ENCODE peak calls at places on chromosomes 2 and 18, in four cellular contexts. T, B, X and N are unnamed samples. For H3K4me1, the result is how much of the 10 kb centered on the place peaks cover.

GRCh38 chr2:235613671-235614070 is 119.8 kb downstream of the AGAP1 start:
- DNase-seq in X (no peak), T (no peak), B (no peak), N (no peak)

GRCh38 chr2:152222975-152223638 is 47.5 kb upstream of the STAM2 start:
- DNase-seq in T (peak), B (no peak), X (peak), N (peak)

GRCh38 chr2:27891820-27892105 is 1.2 kb downstream of the BABAM2 start:
- DNase-seq in B (peak), T (no peak), X (no peak), N (no peak)

GRCh38 chr2:47594656-47595055 is 188.3 kb upstream of the MSH6 start:
- DNase-seq in X (no peak), T (no peak), B (no peak), N (no peak)

GRCh38 chr2:50398101-50398500 is 633.8 kb downstream of the NRXN1 start:
- DNase-seq in B (no peak), T (no peak), X (no peak), N (no peak)

GRCh38 chr2:158998486-158999248 is 30.2 kb downstream of the TANC1 start:
- DNase-seq in T (no peak), B (no peak), X (no peak), N (no peak)

GRCh38 chr2:45904267-45904921 is 252.9 kb downstream of the PRKCE start:
- DNase-seq in T (no peak), X (no peak), B (no peak), N (no peak)

GRCh38 chr18:79760881-79761280 is 36.9 kb upstream of the KCNG2 start:
- DNase-seq in X (no peak), B (no peak), T (no peak), N (no peak)

GRCh38 chr2:232688201-232688600 is 8.9 kb upstream of the GIGYF2 start:
- DNase-seq in X (no peak), B (no peak), T (peak), N (no peak)

GRCh38 chr18:71673498-71673897 is 870.6 kb downstream of the CBLN2 start:
- DNase-seq in T (no peak), X (no peak), B (no peak), N (no peak)

GRCh38 chr18:80009661-80010550 is 21.5 kb upstream of the TXNL4A start:
- DNase-seq in T (no peak), B (peak), X (peak), N (peak)

GRCh38 chr2:236691799-236692167 is 122.2 kb downstream of the ACKR3 start:
- DNase-seq in X (no peak), T (no peak), B (no peak), N (no peak)

GRCh38 chr2:89845532-89845931 is 1154.1 kb downstream of the RPIA start:
- DNase-seq in X (no peak), B (no peak), T (no peak), N (no peak)

GRCh38 chr2:231671617-231672350 is 36.5 kb upstream of the PTMA start:
- DNase-seq in B (no peak), T (no peak), X (peak), N (no peak)

GRCh38 chr2:23595601-23596251 is 210.7 kb downstream of the KLHL29 start:
- DNase-seq in T (no peak), X (peak), B (no peak), N (peak)

GRCh38 chr2:29477186-29477585 is 362.0 kb downstream of the CLIP4 start:
- DNase-seq in X (no peak), T (no peak), B (no peak), N (no peak)

GRCh38 chr2:99562516-99562915 is 72.7 kb upstream of the REV1 start:
- DNase-seq in T (no peak), X (no peak), B (no peak), N (no peak)

GRCh38 chr2:179837408-179837807 is 24.0 kb downstream of the ZNF385B start:
- DNase-seq in T (no peak), B (no peak), X (no peak), N (no peak)

GRCh38 chr2:219344756-219345458 is 12.4 kb upstream of the RESP18 start:
- DNase-seq in T (peak), X (peak), B (no peak), N (peak)

GRCh38 chr2:1482253-1482675 is 69.0 kb downstream of the TPO start:
- DNase-seq in T (no peak), X (no peak), B (no peak), N (no peak)

GRCh38 chr2:239249781-239250180 is 151.0 kb downstream of the HDAC4 start:
- DNase-seq in X (no peak), T (no peak), B (no peak), N (peak)

GRCh38 chr2:205461678-205462665 is 220.3 kb upstream of the NRP2 start:
- DNase-seq in T (no peak), B (no peak), X (no peak), N (no peak)

GRCh38 chr2:48998449-48998848 is 155.9 kb downstream of the FSHR start:
- DNase-seq in T (no peak), X (no peak), B (no peak), N (no peak)

DNA sequence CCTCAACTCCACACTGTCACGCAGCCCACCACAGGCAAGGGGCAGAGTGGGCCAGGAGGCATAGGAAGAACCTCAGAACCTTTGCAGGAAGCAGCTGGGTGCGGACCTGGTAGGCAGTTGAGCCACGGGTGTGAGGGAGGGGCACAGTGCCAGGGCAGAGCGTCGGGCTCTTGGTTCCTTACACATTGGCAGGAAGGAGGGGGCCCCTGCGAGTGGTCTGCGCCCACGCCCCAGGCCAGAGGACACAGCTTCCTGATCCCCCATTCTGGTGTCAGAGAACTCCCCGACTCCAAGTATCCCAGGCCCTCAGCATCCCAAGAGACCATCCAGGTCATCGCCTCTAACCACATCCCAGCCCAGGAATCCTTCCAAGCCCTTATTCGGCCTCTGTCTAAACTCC is 61.5 kb downstream of the TNS1 start:
- DNase-seq in X (no peak), T (no peak), B (no peak), N (peak)
- TF ChIP-seq POLR2A in X (no peak), T (no peak), B (no peak), N (no peak)

DNA sequence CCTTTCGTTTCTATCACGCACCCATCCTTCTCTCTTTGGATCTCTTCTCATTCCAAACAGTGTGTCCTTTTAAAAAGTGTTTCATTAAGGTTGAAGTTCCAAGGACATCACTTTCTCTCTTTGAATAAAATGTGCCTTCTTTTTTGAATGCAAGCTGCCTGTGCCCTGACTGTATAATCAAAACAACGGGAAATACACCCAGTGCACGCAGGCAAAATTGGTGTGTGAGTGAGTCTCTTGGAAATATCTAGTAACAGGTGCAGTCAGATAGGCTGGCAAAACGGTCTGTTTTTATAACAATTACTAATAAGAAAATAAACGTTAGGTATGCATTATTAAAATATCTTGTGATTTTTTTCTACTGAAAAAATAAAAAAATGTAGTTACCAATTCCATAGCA is 271.1 kb upstream of the TCF4 start:
- DNase-seq in B (no peak), T (no peak), X (no peak), N (no peak)
- H3K4me3 ChIP-seq in B (no peak), T (no peak), X (no peak), N (peak)

GRCh38 chr18:48159816-48160215 is 229.4 kb upstream of the SMAD2 start:
- DNase-seq in T (no peak), B (no peak), X (no peak), N (no peak)
- H3K4me1 ChIP-seq in T (half or more), B (under half), X (under half), N (under half)

DNA sequence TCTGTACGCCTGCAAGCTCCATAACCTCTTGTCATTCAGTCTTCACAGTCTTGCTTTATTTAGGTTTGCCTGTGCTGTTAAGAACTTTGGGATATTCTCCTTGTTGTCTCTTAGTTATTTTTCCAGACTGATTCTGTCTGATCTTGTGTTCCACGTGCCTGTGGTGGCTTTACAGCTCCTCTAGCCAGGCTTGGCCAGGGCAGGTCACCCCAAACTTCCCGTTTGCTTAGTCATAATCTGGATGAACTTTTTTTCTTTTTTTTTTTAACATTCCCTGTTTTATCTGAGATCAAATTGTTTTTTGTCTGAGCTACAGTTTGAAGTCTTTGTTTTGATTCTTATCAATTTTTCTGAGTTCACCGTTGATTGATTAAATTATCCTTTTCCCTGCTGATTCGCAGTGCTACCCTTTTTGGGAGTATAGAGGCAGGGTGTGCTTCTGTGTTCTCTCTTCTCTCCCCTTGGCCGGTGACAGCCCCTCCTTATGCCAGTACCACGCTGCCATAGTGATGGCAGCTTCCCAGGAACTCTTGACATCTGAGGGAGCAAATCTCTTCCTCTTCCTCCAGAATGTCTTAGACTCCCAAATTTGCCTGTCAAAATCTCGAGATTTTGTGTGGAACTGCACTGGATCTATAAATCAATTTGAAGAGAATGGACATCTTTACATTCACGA is 2.5 kb downstream of the SP100 start:
- DNase-seq in X (no peak), T (no peak), B (no peak), N (no peak)
- TF ChIP-seq POLR2A in X (no peak), T (no peak), B (no peak), N (no peak)

DNA sequence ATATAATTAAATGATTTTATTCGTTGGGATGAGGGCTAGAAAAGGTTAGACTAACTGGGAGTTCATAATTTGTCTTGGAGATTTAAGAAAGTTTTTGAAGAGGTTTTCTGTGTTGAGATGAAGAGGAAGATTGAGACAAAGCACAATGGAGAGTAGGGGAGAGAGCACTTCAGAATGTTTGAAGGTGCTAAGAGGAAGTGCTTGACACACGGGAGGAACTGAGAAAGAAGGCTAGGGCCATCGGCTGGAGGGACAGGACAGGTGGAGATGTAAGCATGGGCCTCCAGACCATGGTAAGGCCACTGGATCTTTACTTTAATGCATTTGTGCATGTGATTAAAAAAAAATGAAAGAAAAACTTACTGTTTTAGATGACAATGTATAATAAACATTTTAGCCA is 31.5 kb downstream of the GREB1L start:
- DNase-seq in B (no peak), T (no peak), X (no peak), N (no peak)
- H3K4me3 ChIP-seq in B (no peak), T (no peak), X (no peak), N (no peak)